ENCODE peak calls at places on chromosomes 4 and X, in ten cellular contexts. One of them, this sample, is unnamed.

GRCh38 chr4:82372502-82372873 is 1.3 kb downstream of the HNRNPD start:
- DNase-seq in transverse colon: peak; percentile 55
- DNase-seq in sigmoid colon: peak; percentile 68
- DNase-seq in endothelial cell of umbilical vein: peak; percentile 35
- DNase-seq in suprapubic skin: no peak
- DNase-seq in K562: peak; percentile 69
- DNase-seq in HepG2: no peak
- DNase-seq in HL-60: peak; percentile 47
- DNase-seq in stomach: peak; percentile 43
- DNase-seq in GM12878: no peak
- DNase-seq in this sample: peak; percentile 79

GRCh38 chr4:120683902-120684540 is 238.5 kb downstream of the PRDM5 start:
- DNase-seq in transverse colon: no peak
- DNase-seq in sigmoid colon: no peak
- DNase-seq in endothelial cell of umbilical vein: peak; percentile 42
- DNase-seq in suprapubic skin: no peak
- DNase-seq in K562: no peak
- DNase-seq in HepG2: no peak
- DNase-seq in HL-60: no peak
- DNase-seq in stomach: no peak
- DNase-seq in GM12878: no peak
- DNase-seq in this sample: no peak

GRCh38 chr4:54227261-54228063 is 1.6 kb upstream of the PDGFRA start:
- DNase-seq in transverse colon: no peak
- DNase-seq in sigmoid colon: peak; percentile 72
- DNase-seq in endothelial cell of umbilical vein: peak; percentile 67
- DNase-seq in suprapubic skin: peak; percentile 71
- DNase-seq in K562: no peak
- DNase-seq in HepG2: no peak
- DNase-seq in HL-60: no peak
- DNase-seq in stomach: no peak
- DNase-seq in GM12878: no peak
- DNase-seq in this sample: no peak

GRCh38 chrX:16612257-16612987 is 37.5 kb upstream of the S100G start:
- DNase-seq in transverse colon: no peak
- DNase-seq in sigmoid colon: no peak
- DNase-seq in endothelial cell of umbilical vein: no peak
- DNase-seq in suprapubic skin: no peak
- DNase-seq in K562: no peak
- DNase-seq in HepG2: no peak
- DNase-seq in HL-60: no peak
- DNase-seq in stomach: no peak
- DNase-seq in GM12878: no peak
- DNase-seq in this sample: no peak

GRCh38 chrX:154535892-154536291 is 10.8 kb downstream of the G6PD start:
- DNase-seq in transverse colon: no peak
- DNase-seq in sigmoid colon: no peak
- DNase-seq in endothelial cell of umbilical vein: no peak
- DNase-seq in suprapubic skin: no peak
- DNase-seq in K562: no peak
- DNase-seq in HepG2: no peak
- DNase-seq in HL-60: no peak
- DNase-seq in stomach: no peak
- DNase-seq in GM12878: no peak
- DNase-seq in this sample: no peak

GRCh38 chr4:19748911-19749473 is 502.7 kb upstream of the SLIT2 start:
- DNase-seq in transverse colon: no peak
- DNase-seq in sigmoid colon: no peak
- DNase-seq in endothelial cell of umbilical vein: no peak
- DNase-seq in suprapubic skin: no peak
- DNase-seq in K562: no peak
- DNase-seq in HepG2: no peak
- DNase-seq in HL-60: no peak
- DNase-seq in stomach: no peak
- DNase-seq in GM12878: no peak
- DNase-seq in this sample: no peak

GRCh38 chr4:8274772-8275241 is 5.3 kb downstream of the HTRA3 start:
- DNase-seq in transverse colon: peak; percentile 74
- DNase-seq in sigmoid colon: peak; percentile 98
- DNase-seq in endothelial cell of umbilical vein: no peak
- DNase-seq in suprapubic skin: peak; percentile 94
- DNase-seq in K562: no peak
- DNase-seq in HepG2: no peak
- DNase-seq in HL-60: no peak
- DNase-seq in stomach: peak; percentile 53
- DNase-seq in GM12878: no peak
- DNase-seq in this sample: no peak

GRCh38 chr4:109826719-109827118 is 1.1 kb upstream of the RRH start:
- DNase-seq in transverse colon: no peak
- DNase-seq in sigmoid colon: no peak
- DNase-seq in endothelial cell of umbilical vein: peak; percentile 38
- DNase-seq in suprapubic skin: no peak
- DNase-seq in K562: peak; percentile 19
- DNase-seq in HepG2: no peak
- DNase-seq in HL-60: no peak
- DNase-seq in stomach: no peak
- DNase-seq in GM12878: no peak
- DNase-seq in this sample: no peak

GRCh38 chr4:182806259-182807252 is 110.6 kb downstream of the DCTD start:
- DNase-seq in transverse colon: peak; percentile 69
- DNase-seq in sigmoid colon: peak; percentile 83
- DNase-seq in endothelial cell of umbilical vein: peak; percentile 79
- DNase-seq in suprapubic skin: peak; percentile 80
- DNase-seq in K562: peak; percentile 74
- DNase-seq in HepG2: peak; percentile 35
- DNase-seq in HL-60: no peak
- DNase-seq in stomach: peak; percentile 81
- DNase-seq in GM12878: no peak
- DNase-seq in this sample: peak; percentile 87

GRCh38 chr4:6695660-6696581 is 2.2 kb downstream of the S100P start:
- DNase-seq in transverse colon: peak; percentile 71
- DNase-seq in sigmoid colon: no peak
- DNase-seq in endothelial cell of umbilical vein: no peak
- DNase-seq in suprapubic skin: peak; percentile 73
- DNase-seq in K562: no peak
- DNase-seq in HepG2: peak; percentile 96
- DNase-seq in HL-60: no peak
- DNase-seq in stomach: peak; percentile 83
- DNase-seq in GM12878: no peak
- DNase-seq in this sample: peak; percentile 84

GRCh38 chr4:138996090-138996489 is 19.5 kb upstream of the NOCT start:
- DNase-seq in transverse colon: no peak
- DNase-seq in sigmoid colon: peak; percentile 15
- DNase-seq in endothelial cell of umbilical vein: no peak
- DNase-seq in suprapubic skin: no peak
- DNase-seq in K562: no peak
- DNase-seq in HepG2: no peak
- DNase-seq in HL-60: no peak
- DNase-seq in stomach: no peak
- DNase-seq in GM12878: no peak
- DNase-seq in this sample: no peak

GRCh38 chr4:176413171-176413570 is 93.4 kb downstream of the SPCS3 start:
- DNase-seq in transverse colon: no peak
- DNase-seq in sigmoid colon: no peak
- DNase-seq in endothelial cell of umbilical vein: no peak
- DNase-seq in suprapubic skin: no peak
- DNase-seq in K562: no peak
- DNase-seq in HepG2: no peak
- DNase-seq in HL-60: no peak
- DNase-seq in stomach: no peak
- DNase-seq in GM12878: peak; percentile 88
- DNase-seq in this sample: no peak

GRCh38 chr4:147756417-147756816 is 24.5 kb downstream of the ARHGAP10 start:
- DNase-seq in transverse colon: no peak
- DNase-seq in sigmoid colon: no peak
- DNase-seq in endothelial cell of umbilical vein: no peak
- DNase-seq in suprapubic skin: no peak
- DNase-seq in K562: no peak
- DNase-seq in HepG2: no peak
- DNase-seq in HL-60: no peak
- DNase-seq in stomach: no peak
- DNase-seq in GM12878: no peak
- DNase-seq in this sample: no peak
- H3K27ac ChIP-seq in transverse colon: peak overlapping the region; percentile 58
- H3K27ac ChIP-seq in sigmoid colon: peak overlapping the region; percentile 78
- H3K27ac ChIP-seq in endothelial cell of umbilical vein: no peak overlapping the region
- H3K27ac ChIP-seq in suprapubic skin: no peak overlapping the region
- H3K27ac ChIP-seq in K562: no peak overlapping the region
- H3K27ac ChIP-seq in HepG2: no peak overlapping the region
- H3K27ac ChIP-seq in HL-60: no peak overlapping the region
- H3K27ac ChIP-seq in stomach: peak overlapping the region; percentile 19
- H3K27ac ChIP-seq in GM12878: peak overlapping the region; percentile 28
- H3K27ac ChIP-seq in this sample: no peak overlapping the region

GRCh38 chr4:155548173-155548572 is 118.5 kb upstream of the GUCY1A1 start:
- DNase-seq in transverse colon: no peak
- DNase-seq in sigmoid colon: no peak
- DNase-seq in endothelial cell of umbilical vein: no peak
- DNase-seq in suprapubic skin: peak; percentile 55
- DNase-seq in K562: no peak
- DNase-seq in HepG2: no peak
- DNase-seq in HL-60: no peak
- DNase-seq in stomach: no peak
- DNase-seq in GM12878: no peak
- DNase-seq in this sample: no peak
- TF ChIP-seq POLR2AphosphoS5 in transverse colon: no peak
- TF ChIP-seq POLR2AphosphoS5 in sigmoid colon: no peak
- TF ChIP-seq POLR2AphosphoS5 in endothelial cell of umbilical vein: no peak
- TF ChIP-seq POLR2AphosphoS5 in suprapubic skin: no peak
- TF ChIP-seq POLR2AphosphoS5 in K562: no peak
- TF ChIP-seq POLR2AphosphoS5 in HepG2: no peak
- TF ChIP-seq POLR2AphosphoS5 in HL-60: no peak
- TF ChIP-seq POLR2AphosphoS5 in stomach: no peak
- TF ChIP-seq POLR2AphosphoS5 in GM12878: no peak
- TF ChIP-seq POLR2AphosphoS5 in this sample: no peak

GRCh38 chr4:4269856-4270255 is 20.1 kb downstream of the LYAR start:
- DNase-seq in transverse colon: no peak
- DNase-seq in sigmoid colon: no peak
- DNase-seq in endothelial cell of umbilical vein: peak; percentile 69
- DNase-seq in suprapubic skin: no peak
- DNase-seq in K562: no peak
- DNase-seq in HepG2: no peak
- DNase-seq in HL-60: no peak
- DNase-seq in stomach: no peak
- DNase-seq in GM12878: no peak
- DNase-seq in this sample: no peak
- H3K27ac ChIP-seq in transverse colon: no peak overlapping the region
- H3K27ac ChIP-seq in sigmoid colon: no peak overlapping the region
- H3K27ac ChIP-seq in endothelial cell of umbilical vein: peak overlapping the region; percentile 77
- H3K27ac ChIP-seq in suprapubic skin: no peak overlapping the region
- H3K27ac ChIP-seq in K562: no peak overlapping the region
- H3K27ac ChIP-seq in HepG2: no peak overlapping the region
- H3K27ac ChIP-seq in HL-60: no peak overlapping the region
- H3K27ac ChIP-seq in stomach: peak overlapping the region; percentile 50
- H3K27ac ChIP-seq in GM12878: no peak overlapping the region
- H3K27ac ChIP-seq in this sample: peak overlapping the region; percentile 72

GRCh38 chr4:74174421-74174820 is 16.5 kb downstream of the MTHFD2L start:
- DNase-seq in transverse colon: no peak
- DNase-seq in sigmoid colon: no peak
- DNase-seq in endothelial cell of umbilical vein: no peak
- DNase-seq in suprapubic skin: no peak
- DNase-seq in K562: peak; percentile 47
- DNase-seq in HepG2: no peak
- DNase-seq in HL-60: no peak
- DNase-seq in stomach: no peak
- DNase-seq in GM12878: no peak
- DNase-seq in this sample: no peak

GRCh38 chr4:74178798-74179197 is 20.9 kb downstream of the MTHFD2L start:
- DNase-seq in transverse colon: no peak
- DNase-seq in sigmoid colon: no peak
- DNase-seq in endothelial cell of umbilical vein: no peak
- DNase-seq in suprapubic skin: no peak
- DNase-seq in K562: no peak
- DNase-seq in HepG2: no peak
- DNase-seq in HL-60: no peak
- DNase-seq in stomach: no peak
- DNase-seq in GM12878: no peak
- DNase-seq in this sample: no peak

GRCh38 chr4:74173321-74173720 is 15.4 kb downstream of the MTHFD2L start:
- DNase-seq in transverse colon: no peak
- DNase-seq in sigmoid colon: no peak
- DNase-seq in endothelial cell of umbilical vein: no peak
- DNase-seq in suprapubic skin: no peak
- DNase-seq in K562: no peak
- DNase-seq in HepG2: no peak
- DNase-seq in HL-60: no peak
- DNase-seq in stomach: no peak
- DNase-seq in GM12878: no peak
- DNase-seq in this sample: no peak

GRCh38 chr4:74174941-74175340 is 17.0 kb downstream of the MTHFD2L start:
- DNase-seq in transverse colon: no peak
- DNase-seq in sigmoid colon: no peak
- DNase-seq in endothelial cell of umbilical vein: peak; percentile 14
- DNase-seq in suprapubic skin: no peak
- DNase-seq in K562: no peak
- DNase-seq in HepG2: no peak
- DNase-seq in HL-60: no peak
- DNase-seq in stomach: no peak
- DNase-seq in GM12878: no peak
- DNase-seq in this sample: no peak

DNA sequence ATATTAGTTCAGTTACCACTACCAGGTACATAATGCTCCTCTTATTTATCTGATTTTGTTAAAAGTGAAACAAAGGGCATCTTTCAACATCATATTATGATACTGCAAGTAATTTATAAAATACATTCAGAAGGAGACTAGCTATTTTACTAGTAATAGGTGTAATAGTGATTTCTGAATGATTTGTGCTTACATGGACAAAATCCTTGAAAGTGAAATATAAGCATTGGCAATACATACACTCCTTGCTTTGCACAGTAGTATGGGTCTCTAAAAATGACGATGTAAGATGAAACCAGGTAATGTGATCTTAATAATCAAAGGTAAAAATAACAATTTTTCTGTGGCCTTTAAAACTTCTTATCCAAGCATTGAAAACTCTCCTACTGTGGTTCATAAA is 17.5 kb downstream of the MTHFD2L start:
- DNase-seq in transverse colon: no peak
- DNase-seq in sigmoid colon: no peak
- DNase-seq in endothelial cell of umbilical vein: no peak
- DNase-seq in suprapubic skin: no peak
- DNase-seq in K562: no peak
- DNase-seq in HepG2: no peak
- DNase-seq in HL-60: no peak
- DNase-seq in stomach: no peak
- DNase-seq in GM12878: no peak
- DNase-seq in this sample: no peak
- TF ChIP-seq POLR2AphosphoS5 in transverse colon: no peak
- TF ChIP-seq POLR2AphosphoS5 in sigmoid colon: no peak
- TF ChIP-seq POLR2AphosphoS5 in endothelial cell of umbilical vein: no peak
- TF ChIP-seq POLR2AphosphoS5 in suprapubic skin: no peak
- TF ChIP-seq POLR2AphosphoS5 in K562: no peak
- TF ChIP-seq POLR2AphosphoS5 in HepG2: no peak
- TF ChIP-seq POLR2AphosphoS5 in HL-60: no peak
- TF ChIP-seq POLR2AphosphoS5 in stomach: no peak
- TF ChIP-seq POLR2AphosphoS5 in GM12878: no peak
- TF ChIP-seq POLR2AphosphoS5 in this sample: no peak

DNA sequence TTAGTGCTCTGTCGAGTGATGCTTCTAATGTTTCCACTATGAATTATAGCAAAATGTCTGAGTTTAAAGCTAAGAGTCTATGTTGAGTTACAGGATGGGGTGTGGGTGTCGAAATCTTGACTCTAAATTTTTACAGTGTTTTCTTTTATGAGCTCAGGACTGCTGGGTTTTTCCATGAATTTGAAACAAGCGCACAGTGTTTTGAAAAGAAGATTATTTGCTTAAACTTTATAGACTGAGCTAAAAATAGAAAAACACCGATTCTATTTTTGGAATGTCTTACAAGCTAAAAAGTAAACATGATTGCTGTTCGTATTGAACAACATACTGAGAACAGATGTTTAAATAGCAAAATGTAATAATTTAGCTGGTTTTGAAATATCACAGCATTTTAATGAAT is 7.6 kb downstream of the PTTG2 start:
- DNase-seq in transverse colon: no peak
- DNase-seq in sigmoid colon: no peak
- DNase-seq in endothelial cell of umbilical vein: no peak
- DNase-seq in suprapubic skin: no peak
- DNase-seq in K562: no peak
- DNase-seq in HepG2: peak; percentile 12
- DNase-seq in HL-60: no peak
- DNase-seq in stomach: no peak
- DNase-seq in GM12878: no peak
- DNase-seq in this sample: no peak
- H3K27ac ChIP-seq in transverse colon: peak overlapping the region; percentile 29
- H3K27ac ChIP-seq in sigmoid colon: peak overlapping the region; percentile 42
- H3K27ac ChIP-seq in endothelial cell of umbilical vein: no peak overlapping the region
- H3K27ac ChIP-seq in suprapubic skin: no peak overlapping the region
- H3K27ac ChIP-seq in K562: no peak overlapping the region
- H3K27ac ChIP-seq in HepG2: no peak overlapping the region
- H3K27ac ChIP-seq in HL-60: no peak overlapping the region
- H3K27ac ChIP-seq in stomach: no peak overlapping the region
- H3K27ac ChIP-seq in GM12878: no peak overlapping the region
- H3K27ac ChIP-seq in this sample: no peak overlapping the region